ENCODE peak calls at places on chromosomes 1 and 21, in nine cellular contexts. I is stimulated activated CD4-positive, alpha-beta T cell treated with anti-CD3 and anti-CD28 coated beads, TNF-alpha, amount 100 ng/mL, for 4 hours; O is mucosa of gallbladder; M is NCI-H187 treated with DMSO at 0.1 percent for 48 hours; G is PC-9; K is sigmoid colon; L is activated naive CD8-positive, alpha-beta T cell treated with anti-CD3 and anti-CD28 coated beads, Interleukin-2, amount 10 ng/mL, durations not matched to agents 7 days and 5 days; Y is activated T-cell treated with anti-CD3 and anti-CD28 coated beads, Interleukin-2, amount 50 U/mL, for 72 hours; S is erythroblast. E is an unnamed sample.

GRCh38 chr1:61993331-61993961 is 201.2 kb upstream of the L1TD1 start:
- DNase-seq in M (no peak), G (peak), S (no peak), L (no peak), K (no peak), O (no peak), Y (no peak), I (no peak), E (no peak)

GRCh38 chr21:39258207-39258606 is 55.2 kb downstream of the BRWD1 start:
- DNase-seq in S (no peak), I (no peak), L (no peak), K (no peak), M (no peak), O (no peak), G (no peak), Y (no peak), E (no peak)

GRCh38 chr1:226632169-226632884 is 83.8 kb downstream of the STUM start:
- DNase-seq in Y (no peak), M (no peak), L (peak), I (no peak), S (no peak), K (peak), G (no peak), O (no peak), E (no peak)

GRCh38 chr1:205805082-205805711 is 7.8 kb downstream of the SLC41A1 start:
- DNase-seq in I (peak), G (no peak), Y (peak), K (no peak), S (no peak), M (no peak), O (no peak), L (no peak), E (no peak)

GRCh38 chr1:109269212-109269980 is 13.5 kb downstream of the PSRC1 start:
- DNase-seq in G (no peak), K (no peak), I (no peak), Y (no peak), O (no peak), S (no peak), M (no peak), L (no peak), E (no peak)

GRCh38 chr1:94193128-94193527 is 44.3 kb downstream of the ARHGAP29 start:
- DNase-seq in G (no peak), O (no peak), Y (no peak), L (no peak), S (no peak), K (no peak), I (no peak), M (no peak), E (peak)

GRCh38 chr21:22657786-22658185 is 1659.6 kb downstream of the NCAM2 start:
- DNase-seq in I (no peak), Y (no peak), K (no peak), G (no peak), O (no peak), L (no peak), S (no peak), M (no peak), E (no peak)

GRCh38 chr1:21749109-21749508 is 33.8 kb downstream of the USP48 start:
- DNase-seq in O (no peak), G (no peak), L (no peak), M (no peak), K (no peak), Y (no peak), I (no peak), S (no peak), E (peak)

GRCh38 chr1:25565188-25565591 is 21.8 kb downstream of the LDLRAP1 start:
- DNase-seq in O (no peak), S (no peak), Y (peak), I (no peak), L (peak), G (no peak), M (no peak), K (no peak), E (no peak)

GRCh38 chr1:211329764-211330201 is 3.1 kb downstream of the TRAF5 start:
- DNase-seq in K (no peak), I (no peak), Y (no peak), S (no peak), G (peak), O (no peak), M (no peak), L (no peak), E (peak)

GRCh38 chr1:162056043-162056442 is 13.4 kb upstream of the NOS1AP start:
- DNase-seq in K (peak), G (peak), S (peak), O (peak), Y (peak), M (peak), L (peak), I (no peak), E (peak)

GRCh38 chr1:96080925-96081324 is 640.7 kb upstream of the PTBP2 start:
- DNase-seq in I (no peak), G (no peak), M (no peak), Y (no peak), S (no peak), K (no peak), L (no peak), O (no peak), E (no peak)

GRCh38 chr21:32771134-32771523 is 426 bp downstream of the PAXBP1 start:
- DNase-seq in L (no peak), Y (peak), K (peak), O (peak), M (no peak), G (peak), S (peak), I (peak), E (peak)

GRCh38 chr1:17696417-17697301 is 58.5 kb upstream of the ACTL8 start:
- DNase-seq in K (no peak), Y (no peak), I (no peak), S (no peak), O (peak), L (no peak), G (no peak), M (no peak), E (peak)

GRCh38 chr1:246492611-246493245 is 14.4 kb downstream of the SMYD3 start:
- DNase-seq in S (peak), Y (peak), M (no peak), I (no peak), G (no peak), L (no peak), O (peak), K (no peak), E (peak)